ENCODE peak calls at places on chromosome 10, in four cellular contexts. D is GM20000; Q is NCI-H1048; C is activated CD4-positive, alpha-beta T cell treated with anti-CD3 and anti-CD28 coated beads for 48 hours. H is an unnamed sample.

GRCh38 chr10:97333351-97333600 is 1.3 kb downstream of the FRAT2 start:
- DNase-seq in C (no peak), Q (no peak), D (peak; percentile 50), H (peak; percentile 68)

GRCh38 chr10:21732067-21732772 is 198.2 kb downstream of the MLLT10 start:
- DNase-seq in C (peak; percentile 61), Q (peak; percentile 56), D (peak; percentile 66), H (peak; percentile 72)

GRCh38 chr10:109105725-109106124 is 817.6 kb downstream of the XPNPEP1 start:
- DNase-seq in D (no peak), C (no peak), Q (no peak), H (no peak)

GRCh38 chr10:115710136-115710535 is 562.9 kb downstream of the GFRA1 start:
- DNase-seq in D (no peak), C (no peak), Q (no peak), H (no peak)

GRCh38 chr10:5346881-5347280 is 17.9 kb upstream of the UCN3 start:
- DNase-seq in C (no peak), D (no peak), Q (no peak), H (no peak)

GRCh38 chr10:44463511-44464121 is 78.7 kb upstream of the CXCL12 start:
- DNase-seq in D (no peak), Q (no peak), C (no peak), H (no peak)

GRCh38 chr10:5564537-5565204 is 39.9 kb downstream of the CALML3 start:
- DNase-seq in Q (no peak), C (no peak), D (no peak), H (no peak)

GRCh38 chr10:79347894-79348639 is 798 bp downstream of the PPIF start:
- DNase-seq in D (peak; percentile 88), C (peak; percentile 85), Q (no peak), H (peak; percentile 56)

GRCh38 chr10:88118769-88119559 is 255.5 kb downstream of the PTEN start:
- DNase-seq in D (no peak), C (no peak), Q (no peak), H (no peak)

GRCh38 chr10:35211390-35211789 is 84.7 kb downstream of the CREM start:
- DNase-seq in Q (no peak), D (no peak), C (no peak), H (no peak)

GRCh38 chr10:78341953-78342614 is 308.4 kb downstream of the RPS24 start:
- DNase-seq in D (no peak), C (no peak), Q (no peak), H (no peak)

GRCh38 chr10:62056660-62057059 is 155.2 kb downstream of the ARID5B start:
- DNase-seq in C (no peak), Q (no peak), D (no peak), H (no peak)

GRCh38 chr10:132689721-132690360 is 96.1 kb downstream of the NKX6-2 start:
- DNase-seq in C (no peak), D (no peak), Q (no peak), H (no peak)

GRCh38 chr10:74786126-74786525 is 40.3 kb upstream of the KAT6B start:
- DNase-seq in D (no peak), C (no peak), Q (no peak), H (no peak)

GRCh38 chr10:74585231-74586087 is 240.9 kb upstream of the KAT6B start:
- DNase-seq in Q (no peak), D (peak; percentile 49), C (peak; percentile 62), H (peak; percentile 57)

GRCh38 chr10:27514243-27514642 is 10.1 kb downstream of the RAB18 start:
- DNase-seq in Q (no peak), C (no peak), D (no peak), H (no peak)

GRCh38 chr10:131858583-131859340 is 42.0 kb upstream of the PPP2R2D start:
- DNase-seq in D (no peak), C (no peak), Q (no peak), H (no peak)

GRCh38 chr10:50260791-50261281 is 9.5 kb upstream of the ASAH2 start:
- DNase-seq in Q (no peak), C (peak; percentile 19), D (peak; percentile 77), H (peak; percentile 34)

GRCh38 chr10:33331020-33331557 is 3.4 kb downstream of the NRP1 start:
- DNase-seq in D (no peak), Q (no peak), C (no peak), H (no peak)

GRCh38 chr10:64486149-64486548 is 964.9 kb downstream of the REEP3 start:
- DNase-seq in C (no peak), D (no peak), Q (no peak), H (no peak)

GRCh38 chr10:96842896-96843723 is 11.0 kb downstream of the LCOR start:
- DNase-seq in Q (no peak), D (no peak), C (no peak), H (no peak)

GRCh38 chr10:3226960-3227724 is 54.6 kb upstream of the PITRM1 start:
- DNase-seq in C (peak; percentile 24), Q (no peak), D (no peak), H (no peak)

GRCh38 chr10:3848005-3848767 is 63.2 kb upstream of the KLF6 start:
- DNase-seq in Q (no peak), C (no peak), D (no peak), H (no peak)

GRCh38 chr10:69317175-69318086 is 39.1 kb downstream of the HK1 start:
- DNase-seq in D (peak; percentile 84), C (peak; percentile 55), Q (no peak), H (peak; percentile 71)

GRCh38 chr10:16674147-16674703 is 143.0 kb downstream of the RSU1 start:
- DNase-seq in D (no peak), C (no peak), Q (no peak), H (no peak)

GRCh38 chr10:10043083-10043482 is 974.6 kb upstream of the CELF2 start:
- DNase-seq in C (no peak), D (no peak), Q (no peak), H (no peak)

GRCh38 chr10:76514891-76515290 is 1083.5 kb downstream of the LRMDA start:
- DNase-seq in Q (no peak), C (no peak), D (no peak), H (no peak)

GRCh38 chr10:67539312-67539711 is 156.7 kb downstream of the CTNNA3 start:
- DNase-seq in C (no peak), Q (no peak), D (no peak), H (no peak)

GRCh38 chr10:61047011-61047410 is 103.0 kb upstream of the RHOBTB1 start:
- DNase-seq in Q (no peak), C (no peak), D (no peak), H (no peak)

GRCh38 chr10:7432884-7433726 is 22.3 kb upstream of the SFMBT2 start:
- DNase-seq in Q (peak; percentile 69), C (no peak), D (no peak), H (no peak)

GRCh38 chr10:70481831-70482530 is 3.4 kb downstream of the PALD1 start:
- DNase-seq in D (no peak), C (no peak), Q (no peak), H (no peak)

GRCh38 chr10:96440257-96441125 is 73.2 kb downstream of the TLL2 start:
- DNase-seq in C (no peak), Q (no peak), D (no peak), H (no peak)

GRCh38 chr10:86333813-86334514 is 32.6 kb downstream of the GRID1 start:
- DNase-seq in Q (no peak), C (no peak), D (no peak), H (no peak)

GRCh38 chr10:114445332-114445731 is 41.0 kb upstream of the AFAP1L2 start:
- DNase-seq in Q (no peak), D (no peak), C (no peak), H (no peak)

GRCh38 chr10:114175667-114176066 is 1.7 kb upstream of the CCDC186 start:
- DNase-seq in D (no peak), C (no peak), Q (no peak), H (no peak)

H was measured in NAMALWA.